ENCODE peak calls at places on chromosomes 3 and 15, in seven cellular contexts. One of them, this sample, is unnamed.

GRCh38 chr15:69253156-69253555 is 45.6 kb upstream of the PAQR5 start:
- DNase-seq in HT-29: peak
- DNase-seq in hepatocyte: peak
- DNase-seq in bronchial epithelial cell: peak
- DNase-seq in activated T-helper 1 cell treated with Interleukin-2 at 50 U/mL for 16 hours: no peak
- DNase-seq in DMS 273 treated with DMSO at 0.1 percent for 48 hours: no peak
- DNase-seq in RWPE2: no peak
- DNase-seq in this sample: peak

GRCh38 chr3:52848617-52849016 is 13.8 kb upstream of the MUSTN1 start:
- DNase-seq in DMS 273 treated with DMSO at 0.1 percent for 48 hours: no peak
- DNase-seq in RWPE2: no peak
- DNase-seq in hepatocyte: no peak
- DNase-seq in HT-29: no peak
- DNase-seq in bronchial epithelial cell: peak
- DNase-seq in activated T-helper 1 cell treated with Interleukin-2 at 50 U/mL for 16 hours: no peak
- DNase-seq in this sample: peak

GRCh38 chr3:128228366-128228910 is 75.2 kb downstream of the EEFSEC start:
- DNase-seq in bronchial epithelial cell: no peak
- DNase-seq in DMS 273 treated with DMSO at 0.1 percent for 48 hours: no peak
- DNase-seq in RWPE2: no peak
- DNase-seq in hepatocyte: no peak
- DNase-seq in HT-29: no peak
- DNase-seq in activated T-helper 1 cell treated with Interleukin-2 at 50 U/mL for 16 hours: no peak
- DNase-seq in this sample: no peak

GRCh38 chr3:192449036-192449435 is 278.3 kb downstream of the FGF12 start:
- DNase-seq in hepatocyte: no peak
- DNase-seq in DMS 273 treated with DMSO at 0.1 percent for 48 hours: no peak
- DNase-seq in RWPE2: no peak
- DNase-seq in activated T-helper 1 cell treated with Interleukin-2 at 50 U/mL for 16 hours: no peak
- DNase-seq in bronchial epithelial cell: peak
- DNase-seq in HT-29: peak
- DNase-seq in this sample: no peak

GRCh38 chr3:34779092-34779491 is 860.2 kb upstream of the ARPP21 start:
- DNase-seq in RWPE2: no peak
- DNase-seq in hepatocyte: no peak
- DNase-seq in bronchial epithelial cell: no peak
- DNase-seq in HT-29: no peak
- DNase-seq in DMS 273 treated with DMSO at 0.1 percent for 48 hours: no peak
- DNase-seq in activated T-helper 1 cell treated with Interleukin-2 at 50 U/mL for 16 hours: no peak
- DNase-seq in this sample: no peak

GRCh38 chr3:159751754-159752153 is 236.9 kb upstream of the IL12A start:
- DNase-seq in HT-29: no peak
- DNase-seq in hepatocyte: no peak
- DNase-seq in activated T-helper 1 cell treated with Interleukin-2 at 50 U/mL for 16 hours: no peak
- DNase-seq in DMS 273 treated with DMSO at 0.1 percent for 48 hours: no peak
- DNase-seq in bronchial epithelial cell: peak
- DNase-seq in RWPE2: no peak
- DNase-seq in this sample: no peak

GRCh38 chr15:85579957-85580694 is 199.7 kb downstream of the AKAP13 start:
- DNase-seq in DMS 273 treated with DMSO at 0.1 percent for 48 hours: no peak
- DNase-seq in HT-29: peak
- DNase-seq in activated T-helper 1 cell treated with Interleukin-2 at 50 U/mL for 16 hours: no peak
- DNase-seq in bronchial epithelial cell: no peak
- DNase-seq in RWPE2: no peak
- DNase-seq in hepatocyte: peak
- DNase-seq in this sample: no peak

GRCh38 chr3:70090322-70090913 is 90.9 kb downstream of the SAMMSON start:
- DNase-seq in activated T-helper 1 cell treated with Interleukin-2 at 50 U/mL for 16 hours: no peak
- DNase-seq in hepatocyte: peak
- DNase-seq in DMS 273 treated with DMSO at 0.1 percent for 48 hours: no peak
- DNase-seq in HT-29: peak
- DNase-seq in RWPE2: no peak
- DNase-seq in bronchial epithelial cell: peak
- DNase-seq in this sample: peak

GRCh38 chr3:167941234-167941995 is 154.3 kb downstream of the GOLIM4 start:
- DNase-seq in DMS 273 treated with DMSO at 0.1 percent for 48 hours: peak
- DNase-seq in bronchial epithelial cell: peak
- DNase-seq in activated T-helper 1 cell treated with Interleukin-2 at 50 U/mL for 16 hours: no peak
- DNase-seq in hepatocyte: peak
- DNase-seq in HT-29: peak
- DNase-seq in RWPE2: no peak
- DNase-seq in this sample: peak

GRCh38 chr3:65953301-65953812 is 85.4 kb downstream of the MAGI1 start:
- DNase-seq in DMS 273 treated with DMSO at 0.1 percent for 48 hours: no peak
- DNase-seq in activated T-helper 1 cell treated with Interleukin-2 at 50 U/mL for 16 hours: no peak
- DNase-seq in bronchial epithelial cell: peak
- DNase-seq in hepatocyte: peak
- DNase-seq in RWPE2: no peak
- DNase-seq in HT-29: peak
- DNase-seq in this sample: peak

GRCh38 chr3:99625237-99625622 is 13.2 kb upstream of the COL8A1 start:
- DNase-seq in bronchial epithelial cell: no peak
- DNase-seq in HT-29: peak
- DNase-seq in RWPE2: no peak
- DNase-seq in hepatocyte: no peak
- DNase-seq in activated T-helper 1 cell treated with Interleukin-2 at 50 U/mL for 16 hours: no peak
- DNase-seq in DMS 273 treated with DMSO at 0.1 percent for 48 hours: no peak
- DNase-seq in this sample: no peak

GRCh38 chr15:87826119-87826730 is 430.3 kb downstream of the NTRK3 start:
- DNase-seq in hepatocyte: no peak
- DNase-seq in activated T-helper 1 cell treated with Interleukin-2 at 50 U/mL for 16 hours: no peak
- DNase-seq in DMS 273 treated with DMSO at 0.1 percent for 48 hours: no peak
- DNase-seq in HT-29: no peak
- DNase-seq in RWPE2: no peak
- DNase-seq in bronchial epithelial cell: no peak
- DNase-seq in this sample: no peak

GRCh38 chr3:107208796-107209195 is 168.4 kb upstream of the CCDC54 start:
- DNase-seq in activated T-helper 1 cell treated with Interleukin-2 at 50 U/mL for 16 hours: no peak
- DNase-seq in RWPE2: no peak
- DNase-seq in DMS 273 treated with DMSO at 0.1 percent for 48 hours: no peak
- DNase-seq in HT-29: no peak
- DNase-seq in bronchial epithelial cell: no peak
- DNase-seq in hepatocyte: no peak
- DNase-seq in this sample: no peak

GRCh38 chr3:61521229-61521628 is 40.1 kb upstream of the PTPRG start:
- DNase-seq in hepatocyte: no peak
- DNase-seq in DMS 273 treated with DMSO at 0.1 percent for 48 hours: no peak
- DNase-seq in HT-29: no peak
- DNase-seq in activated T-helper 1 cell treated with Interleukin-2 at 50 U/mL for 16 hours: no peak
- DNase-seq in RWPE2: no peak
- DNase-seq in bronchial epithelial cell: no peak
- DNase-seq in this sample: no peak

GRCh38 chr15:35725353-35725752 is 179.4 kb upstream of the DPH6 start:
- DNase-seq in hepatocyte: no peak
- DNase-seq in activated T-helper 1 cell treated with Interleukin-2 at 50 U/mL for 16 hours: no peak
- DNase-seq in bronchial epithelial cell: peak
- DNase-seq in HT-29: peak
- DNase-seq in DMS 273 treated with DMSO at 0.1 percent for 48 hours: no peak
- DNase-seq in RWPE2: no peak
- DNase-seq in this sample: peak

GRCh38 chr3:33081812-33082211 is 15.1 kb downstream of the GLB1 start:
- DNase-seq in DMS 273 treated with DMSO at 0.1 percent for 48 hours: no peak
- DNase-seq in hepatocyte: no peak
- DNase-seq in activated T-helper 1 cell treated with Interleukin-2 at 50 U/mL for 16 hours: no peak
- DNase-seq in RWPE2: no peak
- DNase-seq in bronchial epithelial cell: no peak
- DNase-seq in HT-29: no peak
- DNase-seq in this sample: no peak

GRCh38 chr15:61051570-61052031 is 177.5 kb downstream of the RORA start:
- DNase-seq in activated T-helper 1 cell treated with Interleukin-2 at 50 U/mL for 16 hours: no peak
- DNase-seq in bronchial epithelial cell: peak
- DNase-seq in hepatocyte: peak
- DNase-seq in HT-29: peak
- DNase-seq in DMS 273 treated with DMSO at 0.1 percent for 48 hours: no peak
- DNase-seq in RWPE2: no peak
- DNase-seq in this sample: peak

GRCh38 chr3:112128843-112129727 is 4.0 kb downstream of the GCSAM start:
- DNase-seq in RWPE2: no peak
- DNase-seq in hepatocyte: peak
- DNase-seq in bronchial epithelial cell: peak
- DNase-seq in HT-29: peak
- DNase-seq in activated T-helper 1 cell treated with Interleukin-2 at 50 U/mL for 16 hours: peak
- DNase-seq in DMS 273 treated with DMSO at 0.1 percent for 48 hours: no peak
- DNase-seq in this sample: no peak

GRCh38 chr3:51386159-51386851 is 1.2 kb downstream of the MANF start:
- DNase-seq in bronchial epithelial cell: no peak
- DNase-seq in DMS 273 treated with DMSO at 0.1 percent for 48 hours: no peak
- DNase-seq in RWPE2: no peak
- DNase-seq in HT-29: peak
- DNase-seq in activated T-helper 1 cell treated with Interleukin-2 at 50 U/mL for 16 hours: no peak
- DNase-seq in hepatocyte: no peak
- DNase-seq in this sample: no peak

GRCh38 chr3:80770106-80771079 is 991.1 kb downstream of the GBE1 start:
- DNase-seq in activated T-helper 1 cell treated with Interleukin-2 at 50 U/mL for 16 hours: no peak
- DNase-seq in DMS 273 treated with DMSO at 0.1 percent for 48 hours: no peak
- DNase-seq in bronchial epithelial cell: no peak
- DNase-seq in HT-29: no peak
- DNase-seq in hepatocyte: no peak
- DNase-seq in RWPE2: no peak
- DNase-seq in this sample: no peak

This sample was measured in brain microvascular endothelial cell.